ENCODE peak calls at places on chromosomes 4 and X, in eight cellular contexts. T is uterus, E is psoas muscle, I is NT2/D1, Y is GM23248, R is neural progenitor cell, Z is neuronal stem cell, O is ascending aorta. X is an unnamed sample.

GRCh38 chr4:107888237-107888636 is 43.1 kb upstream of the CYP2U1 start:
- DNase-seq in T (no peak), E (no peak), I (no peak), Y (no peak), R (peak), Z (peak), O (no peak), X (no peak)

GRCh38 chrX:43703211-43703791 is 47.2 kb downstream of the MAOA start:
- DNase-seq in T (no peak), E (no peak), I (no peak), Y (peak), R (no peak), Z (no peak), O (no peak), X (peak)

GRCh38 chr4:6404611-6405416 is 67.6 kb downstream of the PPP2R2C start:
- DNase-seq in T (no peak), E (no peak), I (no peak), Y (no peak), R (peak), Z (no peak), O (no peak), X (no peak)

GRCh38 chr4:23021040-23021439 is 328.3 kb downstream of the GBA3 start:
- DNase-seq in T (no peak), E (no peak), I (no peak), Y (no peak), R (no peak), Z (no peak), O (no peak), X (no peak)

GRCh38 chr4:127309360-127310095 is 323.2 kb upstream of the INTU start:
- DNase-seq in T (no peak), E (no peak), I (no peak), Y (peak), R (no peak), Z (no peak), O (no peak), X (peak)

GRCh38 chr4:129747756-129748155 is 651.8 kb downstream of the C4orf33 start:
- DNase-seq in T (no peak), E (no peak), I (no peak), Y (no peak), R (no peak), Z (no peak), O (no peak), X (peak)

GRCh38 chrX:131792356-131792749 is 230.7 kb upstream of the STK26 start:
- DNase-seq in T (peak), E (peak), I (no peak), Y (no peak), R (no peak), Z (no peak), O (peak), X (no peak)

GRCh38 chr4:168593399-168593798 is 96.5 kb downstream of the PALLD start:
- DNase-seq in T (no peak), E (no peak), I (no peak), Y (no peak), R (no peak), Z (no peak), O (no peak), X (peak)

GRCh38 chr4:153931804-153932203 is 142.9 kb upstream of the SFRP2 start:
- DNase-seq in T (no peak), E (no peak), I (no peak), Y (peak), R (no peak), Z (no peak), O (no peak), X (peak)

GRCh38 chrX:140439455-140439854 is 65.4 kb downstream of the SOX3 start:
- DNase-seq in T (no peak), E (no peak), I (peak), Y (peak), R (peak), Z (peak), O (no peak), X (peak)
- H3K4me3 ChIP-seq in T (no peak), E (no peak), I (no peak), Y (no peak), R (peak), Z (peak), O (peak), X (no peak)

GRCh38 chrX:13669246-13669689 is 16.3 kb downstream of the TCEANC start:
- DNase-seq in T (peak), E (no peak), I (no peak), Y (peak), R (no peak), Z (no peak), O (no peak), X (peak)
- H3K4me3 ChIP-seq in T (no peak), E (no peak), I (no peak), Y (peak), R (no peak), Z (no peak), O (peak), X (no peak)

GRCh38 chrX:110791206-110791605 is 4.4 kb downstream of the CHRDL1 start:
- DNase-seq in T (no peak), E (no peak), I (no peak), Y (no peak), R (no peak), Z (no peak), O (no peak), X (no peak)

GRCh38 chrX:110795645-110796510 is at the start of gene CHRDL1:
- DNase-seq in T (peak), E (peak), I (peak), Y (peak), R (peak), Z (peak), O (no peak), X (peak)

GRCh38 chrX:110794601-110795000 is 1.0 kb downstream of the CHRDL1 start:
- DNase-seq in T (no peak), E (no peak), I (no peak), Y (no peak), R (no peak), Z (no peak), O (no peak), X (no peak)
- H3K4me3 ChIP-seq in T (peak), E (peak), I (no peak), Y (no peak), R (peak), Z (no peak), O (no peak), X (no peak)

DNA sequence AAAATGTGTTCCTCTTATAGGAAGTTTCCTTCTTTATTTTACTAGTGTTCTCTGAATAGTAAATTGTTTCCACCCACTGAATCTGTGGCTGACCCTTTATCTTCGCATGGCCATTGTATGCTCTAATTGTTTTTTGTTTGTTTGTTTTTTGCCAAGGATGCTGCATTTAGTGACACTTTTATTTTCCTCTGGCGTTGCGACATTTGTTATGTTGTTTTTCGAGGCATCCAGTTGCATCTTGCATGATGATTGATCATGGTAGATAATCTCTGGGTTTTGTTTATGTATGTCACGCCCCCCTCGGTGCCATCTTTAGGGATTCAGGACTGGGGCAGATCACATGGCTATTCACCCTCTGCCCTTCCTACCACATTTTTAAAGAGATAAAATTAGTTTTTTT is 2.2 kb downstream of the NMU start:
- DNase-seq in T (no peak), E (no peak), I (no peak), Y (no peak), R (peak), Z (no peak), O (no peak), X (no peak)
- H3K4me3 ChIP-seq in T (no peak), E (no peak), I (no peak), Y (no peak), R (no peak), Z (peak), O (no peak), X (no peak)